ENCODE peak calls at places on chromosomes 3 and 15, in ten cellular contexts. F is RWPE2; N is central memory CD4-positive, alpha-beta T cell; H is cerebellar cortex; A is body of pancreas; G is CD14-positive monocyte; K is activated CD8-positive, alpha-beta memory T cell treated with anti-CD3 and anti-CD28 coated beads for 24 hours; S is D341Med; X is NCI-H774; B is neural progenitor cell. P is an unnamed sample.

GRCh38 chr3:94106268-94106667 is 43.4 kb downstream of the NSUN3 start:
- DNase-seq in S (no peak), N (no peak), K (no peak), X (no peak), B (no peak), A (no peak), F (no peak), H (no peak), G (no peak), P (no peak)

GRCh38 chr3:46662771-46663551 is 30.5 kb downstream of the ALS2CL start:
- DNase-seq in N (no peak), A (no peak), G (peak), S (no peak), X (no peak), F (no peak), K (no peak), H (no peak), B (no peak), P (no peak)

GRCh38 chr3:133135303-133135702 is 97.1 kb downstream of the TMEM108 start:
- DNase-seq in G (no peak), X (peak), K (no peak), N (no peak), A (no peak), H (no peak), F (no peak), S (peak), B (no peak), P (no peak)

GRCh38 chr3:142964150-142964498 is 650 bp upstream of the PAQR9 start:
- DNase-seq in K (no peak), S (no peak), G (no peak), F (no peak), A (no peak), N (no peak), B (peak), H (no peak), X (no peak), P (no peak)

GRCh38 chr15:71195242-71195641 is 80.0 kb downstream of the THSD4 start:
- DNase-seq in F (no peak), N (no peak), G (no peak), K (peak), B (peak), H (no peak), X (no peak), S (no peak), A (no peak), P (no peak)

GRCh38 chr15:70512772-70513362 is 250.5 kb downstream of the UACA start:
- DNase-seq in B (peak), X (peak), N (peak), G (peak), H (peak), F (no peak), A (no peak), K (peak), S (peak), P (peak)

GRCh38 chr3:57004154-57004730 is 56.2 kb upstream of the SPATA12 start:
- DNase-seq in B (no peak), X (no peak), N (no peak), F (no peak), H (no peak), S (no peak), A (no peak), G (no peak), K (no peak), P (no peak)

GRCh38 chr15:84833447-84833846 is 16.3 kb downstream of the ALPK3 start:
- DNase-seq in S (no peak), H (no peak), A (no peak), X (no peak), N (no peak), K (no peak), F (peak), G (no peak), B (no peak), P (no peak)

GRCh38 chr3:8069471-8069870 is 432.2 kb upstream of the LMCD1 start:
- DNase-seq in X (no peak), H (no peak), G (no peak), S (no peak), F (no peak), B (peak), N (no peak), A (no peak), K (no peak), P (no peak)

GRCh38 chr3:144167634-144168033 is 196.0 kb downstream of the DIPK2A start:
- DNase-seq in N (no peak), B (no peak), H (no peak), K (no peak), X (no peak), S (no peak), G (no peak), F (no peak), A (no peak), P (no peak)

GRCh38 chr15:62878070-62878469 is 164.5 kb upstream of the TPM1 start:
- DNase-seq in G (no peak), A (no peak), F (no peak), X (no peak), H (no peak), N (no peak), S (no peak), K (no peak), B (no peak), P (no peak)

GRCh38 chr15:67863442-67863987 is 23.7 kb upstream of the RNU6-1 start:
- DNase-seq in S (peak), F (peak), K (peak), X (peak), H (peak), A (peak), N (peak), B (peak), G (peak), P (no peak)

GRCh38 chr3:150922611-150923010 is 17.4 kb upstream of the MINDY4B start:
- DNase-seq in S (peak), N (no peak), F (no peak), H (no peak), G (no peak), B (peak), X (no peak), K (no peak), A (no peak), P (no peak)

GRCh38 chr3:177777699-177778098 is 580.4 kb upstream of the TBL1XR1 start:
- DNase-seq in A (peak), X (peak), N (no peak), H (peak), F (no peak), S (peak), B (peak), K (peak), G (no peak), P (no peak)

GRCh38 chr15:51114437-51115119 is 19.9 kb upstream of the TNFAIP8L3 start:
- DNase-seq in K (no peak), S (no peak), G (no peak), F (no peak), H (no peak), X (no peak), B (no peak), N (no peak), A (no peak), P (no peak)

P was measured in chondrocyte.